ENCODE peak calls at places on chromosomes 13 and 19, in nine cellular contexts. One of them, this sample, is unnamed.

GRCh38 chr13:48403151-48403631 is 9.7 kb downstream of the LPAR6 start:
- DNase-seq in breast epithelium: no peak
- DNase-seq in lower leg skin: no peak
- DNase-seq in GM12865: peak; percentile 67
- DNase-seq in fibroblast of lung: peak; percentile 63
- DNase-seq in lower lobe of right lung: no peak
- DNase-seq in astrocyte of the spinal cord: no peak
- DNase-seq in brain microvascular endothelial cell: no peak
- DNase-seq in right atrium auricular region: no peak
- DNase-seq in this sample: peak; percentile 37

GRCh38 chr13:51276684-51277083 is 54.5 kb downstream of the FAM124A start:
- DNase-seq in GM12865: no peak
- DNase-seq in lower leg skin: no peak
- DNase-seq in breast epithelium: peak; percentile 26
- DNase-seq in right atrium auricular region: no peak
- DNase-seq in fibroblast of lung: no peak
- DNase-seq in brain microvascular endothelial cell: no peak
- DNase-seq in lower lobe of right lung: no peak
- DNase-seq in astrocyte of the spinal cord: no peak
- DNase-seq in this sample: no peak

GRCh38 chr19:7533281-7533819 is 2.2 kb upstream of the PNPLA6 start:
- DNase-seq in breast epithelium: peak; percentile 52
- DNase-seq in lower leg skin: peak; percentile 33
- DNase-seq in astrocyte of the spinal cord: peak; percentile 37
- DNase-seq in right atrium auricular region: peak; percentile 66
- DNase-seq in GM12865: no peak
- DNase-seq in fibroblast of lung: peak; percentile 59
- DNase-seq in brain microvascular endothelial cell: no peak
- DNase-seq in lower lobe of right lung: peak; percentile 74
- DNase-seq in this sample: peak; percentile 71

GRCh38 chr19:1266818-1267440 is 2.2 kb upstream of the CIRBP start:
- DNase-seq in lower leg skin: no peak
- DNase-seq in lower lobe of right lung: peak; percentile 86
- DNase-seq in right atrium auricular region: no peak
- DNase-seq in brain microvascular endothelial cell: no peak
- DNase-seq in GM12865: peak; percentile 69
- DNase-seq in breast epithelium: no peak
- DNase-seq in fibroblast of lung: peak; percentile 42
- DNase-seq in astrocyte of the spinal cord: peak; percentile 42
- DNase-seq in this sample: peak; percentile 44

GRCh38 chr13:46963874-46964273 is 67.0 kb upstream of the HTR2A start:
- DNase-seq in breast epithelium: no peak
- DNase-seq in fibroblast of lung: no peak
- DNase-seq in astrocyte of the spinal cord: no peak
- DNase-seq in lower lobe of right lung: peak; percentile 50
- DNase-seq in GM12865: no peak
- DNase-seq in lower leg skin: no peak
- DNase-seq in brain microvascular endothelial cell: no peak
- DNase-seq in right atrium auricular region: no peak
- DNase-seq in this sample: no peak

GRCh38 chr19:58228584-58229254 is at the start of gene ZNF544:
- DNase-seq in brain microvascular endothelial cell: peak; percentile 57
- DNase-seq in lower leg skin: peak; percentile 28
- DNase-seq in breast epithelium: peak; percentile 41
- DNase-seq in astrocyte of the spinal cord: peak; percentile 78
- DNase-seq in right atrium auricular region: peak; percentile 63
- DNase-seq in fibroblast of lung: peak; percentile 73
- DNase-seq in GM12865: peak; percentile 90
- DNase-seq in lower lobe of right lung: peak; percentile 87
- DNase-seq in this sample: peak; percentile 70

GRCh38 chr19:53971608-53972007 is 8.9 kb downstream of the CACNG8 start:
- DNase-seq in fibroblast of lung: no peak
- DNase-seq in right atrium auricular region: no peak
- DNase-seq in astrocyte of the spinal cord: no peak
- DNase-seq in lower lobe of right lung: no peak
- DNase-seq in brain microvascular endothelial cell: no peak
- DNase-seq in lower leg skin: no peak
- DNase-seq in GM12865: no peak
- DNase-seq in breast epithelium: no peak
- DNase-seq in this sample: no peak

GRCh38 chr19:55339225-55340143 is at the start of gene KMT5C:
- DNase-seq in lower leg skin: peak; percentile 100
- DNase-seq in astrocyte of the spinal cord: peak; percentile 100
- DNase-seq in right atrium auricular region: peak; percentile 100
- DNase-seq in GM12865: peak; percentile 100
- DNase-seq in brain microvascular endothelial cell: peak; percentile 100
- DNase-seq in fibroblast of lung: peak; percentile 100
- DNase-seq in lower lobe of right lung: peak; percentile 100
- DNase-seq in breast epithelium: peak; percentile 100
- DNase-seq in this sample: peak; percentile 100

GRCh38 chr19:6687117-6687516 is 17.2 kb upstream of the TNFSF14 start:
- DNase-seq in right atrium auricular region: no peak
- DNase-seq in lower lobe of right lung: no peak
- DNase-seq in GM12865: no peak
- DNase-seq in fibroblast of lung: no peak
- DNase-seq in astrocyte of the spinal cord: no peak
- DNase-seq in lower leg skin: no peak
- DNase-seq in breast epithelium: no peak
- DNase-seq in brain microvascular endothelial cell: no peak
- DNase-seq in this sample: no peak

GRCh38 chr19:51259348-51260245 is 8.7 kb downstream of the SIGLECL1 start:
- DNase-seq in brain microvascular endothelial cell: peak; percentile 37
- DNase-seq in fibroblast of lung: peak; percentile 17
- DNase-seq in lower leg skin: peak; percentile 19
- DNase-seq in GM12865: peak; percentile 68
- DNase-seq in astrocyte of the spinal cord: no peak
- DNase-seq in right atrium auricular region: no peak
- DNase-seq in breast epithelium: no peak
- DNase-seq in lower lobe of right lung: no peak
- DNase-seq in this sample: peak; percentile 26

GRCh38 chr13:78176880-78177279 is 258.2 kb upstream of the EDNRB start:
- DNase-seq in lower lobe of right lung: no peak
- DNase-seq in GM12865: no peak
- DNase-seq in fibroblast of lung: no peak
- DNase-seq in lower leg skin: no peak
- DNase-seq in astrocyte of the spinal cord: no peak
- DNase-seq in brain microvascular endothelial cell: no peak
- DNase-seq in breast epithelium: no peak
- DNase-seq in right atrium auricular region: no peak
- DNase-seq in this sample: no peak

GRCh38 chr13:57546942-57547341 is 84.6 kb upstream of the PCDH17 start:
- DNase-seq in brain microvascular endothelial cell: no peak
- DNase-seq in right atrium auricular region: no peak
- DNase-seq in fibroblast of lung: no peak
- DNase-seq in GM12865: no peak
- DNase-seq in lower lobe of right lung: no peak
- DNase-seq in lower leg skin: no peak
- DNase-seq in astrocyte of the spinal cord: no peak
- DNase-seq in breast epithelium: no peak
- DNase-seq in this sample: no peak

GRCh38 chr13:73715910-73716257 is 418.3 kb downstream of the KLF12 start:
- DNase-seq in brain microvascular endothelial cell: no peak
- DNase-seq in fibroblast of lung: no peak
- DNase-seq in breast epithelium: no peak
- DNase-seq in GM12865: no peak
- DNase-seq in lower lobe of right lung: no peak
- DNase-seq in astrocyte of the spinal cord: no peak
- DNase-seq in right atrium auricular region: no peak
- DNase-seq in lower leg skin: no peak
- DNase-seq in this sample: no peak

GRCh38 chr13:35888327-35888940 is 242.7 kb downstream of the DCLK1 start:
- DNase-seq in right atrium auricular region: no peak
- DNase-seq in astrocyte of the spinal cord: no peak
- DNase-seq in lower lobe of right lung: no peak
- DNase-seq in lower leg skin: no peak
- DNase-seq in breast epithelium: no peak
- DNase-seq in GM12865: no peak
- DNase-seq in fibroblast of lung: peak; percentile 15
- DNase-seq in brain microvascular endothelial cell: no peak
- DNase-seq in this sample: no peak

GRCh38 chr19:46287585-46287984 is 9.3 kb upstream of the HIF3A start:
- DNase-seq in right atrium auricular region: no peak
- DNase-seq in lower lobe of right lung: no peak
- DNase-seq in lower leg skin: no peak
- DNase-seq in brain microvascular endothelial cell: no peak
- DNase-seq in astrocyte of the spinal cord: no peak
- DNase-seq in fibroblast of lung: peak; percentile 22
- DNase-seq in GM12865: no peak
- DNase-seq in breast epithelium: no peak
- DNase-seq in this sample: no peak

GRCh38 chr19:50759886-50760285 is 10.4 kb upstream of the GPR32 start:
- DNase-seq in GM12865: peak; percentile 28
- DNase-seq in lower lobe of right lung: no peak
- DNase-seq in astrocyte of the spinal cord: no peak
- DNase-seq in brain microvascular endothelial cell: peak; percentile 4
- DNase-seq in right atrium auricular region: no peak
- DNase-seq in fibroblast of lung: peak; percentile 23
- DNase-seq in lower leg skin: no peak
- DNase-seq in breast epithelium: no peak
- DNase-seq in this sample: peak; percentile 17

GRCh38 chr13:84431646-84432045 is 549.4 kb upstream of the SLITRK1 start:
- DNase-seq in brain microvascular endothelial cell: no peak
- DNase-seq in breast epithelium: no peak
- DNase-seq in fibroblast of lung: no peak
- DNase-seq in GM12865: no peak
- DNase-seq in astrocyte of the spinal cord: peak; percentile 41
- DNase-seq in right atrium auricular region: no peak
- DNase-seq in lower lobe of right lung: no peak
- DNase-seq in lower leg skin: no peak
- DNase-seq in this sample: peak; percentile 31

GRCh38 chr19:35777411-35777841 is 2.1 kb downstream of the ARHGAP33 start:
- DNase-seq in fibroblast of lung: no peak
- DNase-seq in right atrium auricular region: no peak
- DNase-seq in astrocyte of the spinal cord: no peak
- DNase-seq in lower leg skin: no peak
- DNase-seq in breast epithelium: no peak
- DNase-seq in brain microvascular endothelial cell: no peak
- DNase-seq in lower lobe of right lung: no peak
- DNase-seq in GM12865: no peak
- DNase-seq in this sample: no peak
- H3K4me3 ChIP-seq in fibroblast of lung: no peak overlapping the region
- H3K4me3 ChIP-seq in right atrium auricular region: no peak overlapping the region
- H3K4me3 ChIP-seq in astrocyte of the spinal cord: no peak overlapping the region
- H3K4me3 ChIP-seq in lower leg skin: no peak overlapping the region
- H3K4me3 ChIP-seq in breast epithelium: no peak overlapping the region
- H3K4me3 ChIP-seq in brain microvascular endothelial cell: no peak overlapping the region
- H3K4me3 ChIP-seq in lower lobe of right lung: no peak overlapping the region
- H3K4me3 ChIP-seq in GM12865: no peak overlapping the region
- H3K4me3 ChIP-seq in this sample: no peak overlapping the region

DNA sequence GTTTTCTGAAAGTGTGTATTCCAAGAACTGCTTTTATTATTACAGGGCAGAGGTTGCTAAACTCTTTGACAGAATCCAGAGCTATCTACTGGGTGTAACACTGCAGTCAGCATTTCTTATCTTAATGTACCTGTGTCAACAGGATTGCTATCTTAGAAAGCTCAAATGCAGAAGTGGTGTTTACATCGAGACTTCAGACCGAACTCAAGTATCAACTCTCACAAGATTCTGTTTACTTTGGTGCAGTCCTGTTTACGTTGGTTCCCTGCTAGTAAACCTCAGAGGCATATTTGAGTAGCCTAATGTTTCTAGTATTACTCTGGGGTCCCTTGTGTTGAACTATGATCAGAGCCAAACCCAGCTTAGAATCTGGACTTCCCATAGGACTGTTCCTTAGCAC is 20.5 kb downstream of the SLC15A1 start:
- DNase-seq in lower leg skin: no peak
- DNase-seq in breast epithelium: no peak
- DNase-seq in fibroblast of lung: no peak
- DNase-seq in astrocyte of the spinal cord: no peak
- DNase-seq in lower lobe of right lung: no peak
- DNase-seq in right atrium auricular region: no peak
- DNase-seq in GM12865: no peak
- DNase-seq in brain microvascular endothelial cell: no peak
- DNase-seq in this sample: no peak
- TF ChIP-seq CTCF in lower leg skin: no peak
- TF ChIP-seq CTCF in breast epithelium: no peak
- TF ChIP-seq CTCF in fibroblast of lung: no peak
- TF ChIP-seq CTCF in astrocyte of the spinal cord: no peak
- TF ChIP-seq CTCF in lower lobe of right lung: no peak
- TF ChIP-seq CTCF in right atrium auricular region: no peak
- TF ChIP-seq CTCF in GM12865: no peak
- TF ChIP-seq CTCF in brain microvascular endothelial cell: no peak
- TF ChIP-seq CTCF in this sample: no peak

DNA sequence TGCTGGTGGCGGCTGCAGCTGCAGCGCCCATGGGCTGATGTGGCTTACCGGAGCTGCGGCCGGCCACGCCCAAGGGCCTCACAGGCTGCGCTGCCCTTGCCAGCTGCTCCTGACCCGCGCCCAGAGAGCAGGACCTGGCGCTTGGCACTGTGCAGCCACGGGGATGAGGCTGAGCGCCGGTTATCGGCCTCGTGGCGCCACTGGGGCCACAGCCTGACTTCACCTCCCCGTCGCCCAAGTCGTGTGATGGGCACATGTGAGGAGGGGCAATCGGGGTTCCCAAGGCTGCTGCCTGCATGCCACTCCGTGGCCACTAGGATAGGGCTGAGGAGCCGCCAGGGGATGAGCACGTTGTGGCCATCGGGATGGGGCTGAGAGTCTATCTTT is 77.2 kb upstream of the PABPC3 start:
- DNase-seq in lower lobe of right lung: no peak
- DNase-seq in right atrium auricular region: no peak
- DNase-seq in brain microvascular endothelial cell: no peak
- DNase-seq in fibroblast of lung: no peak
- DNase-seq in astrocyte of the spinal cord: no peak
- DNase-seq in lower leg skin: no peak
- DNase-seq in GM12865: no peak
- DNase-seq in breast epithelium: no peak
- DNase-seq in this sample: no peak
- H3K4me3 ChIP-seq in lower lobe of right lung: peak overlapping the region; percentile 38
- H3K4me3 ChIP-seq in right atrium auricular region: no peak overlapping the region
- H3K4me3 ChIP-seq in brain microvascular endothelial cell: no peak overlapping the region
- H3K4me3 ChIP-seq in fibroblast of lung: no peak overlapping the region
- H3K4me3 ChIP-seq in astrocyte of the spinal cord: no peak overlapping the region
- H3K4me3 ChIP-seq in lower leg skin: no peak overlapping the region
- H3K4me3 ChIP-seq in GM12865: no peak overlapping the region
- H3K4me3 ChIP-seq in breast epithelium: no peak overlapping the region
- H3K4me3 ChIP-seq in this sample: no peak overlapping the region

DNA sequence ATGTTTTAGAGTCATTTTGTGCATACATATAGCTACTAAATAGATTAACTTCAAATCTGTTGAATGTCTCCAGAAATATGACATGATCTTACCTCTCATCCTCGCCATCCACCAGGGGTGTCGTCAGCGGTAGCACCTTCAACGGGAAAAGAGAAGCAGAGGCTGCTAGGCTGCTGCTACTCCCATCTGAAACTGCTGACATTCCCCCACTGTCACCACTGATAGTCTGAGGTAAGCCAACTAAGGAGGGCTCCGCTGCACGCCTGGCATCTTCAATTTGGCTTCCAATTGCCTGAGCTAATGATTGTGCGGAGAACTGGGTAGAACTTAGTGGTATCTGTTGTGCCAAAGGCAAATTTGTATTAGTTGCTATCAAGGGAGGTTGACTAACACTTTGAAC is 3.1 kb downstream of the TSC22D1 start:
- DNase-seq in lower leg skin: no peak
- DNase-seq in right atrium auricular region: no peak
- DNase-seq in breast epithelium: no peak
- DNase-seq in GM12865: no peak
- DNase-seq in brain microvascular endothelial cell: no peak
- DNase-seq in fibroblast of lung: no peak
- DNase-seq in lower lobe of right lung: no peak
- DNase-seq in astrocyte of the spinal cord: no peak
- DNase-seq in this sample: no peak
- TF ChIP-seq CTCF in lower leg skin: no peak
- TF ChIP-seq CTCF in right atrium auricular region: no peak
- TF ChIP-seq CTCF in breast epithelium: no peak
- TF ChIP-seq CTCF in GM12865: no peak
- TF ChIP-seq CTCF in brain microvascular endothelial cell: peak; percentile 13
- TF ChIP-seq CTCF in fibroblast of lung: no peak
- TF ChIP-seq CTCF in lower lobe of right lung: no peak
- TF ChIP-seq CTCF in astrocyte of the spinal cord: no peak
- TF ChIP-seq CTCF in this sample: no peak

This sample was measured in AG10803.